ENCODE peak calls at places on chromosome 11, in six cellular contexts. Y is thoracic aorta, Q is sigmoid colon, L is Peyer's patch, B is mesenchymal stem cell, Z is OCI-LY7. D is an unnamed sample.

GRCh38 chr11:36469881-36470802 is 39.9 kb downstream of the TRAF6 start:
- DNase-seq in Y (no peak), Q (no peak), L (no peak), B (peak; percentile 45), Z (no peak), D (no peak)

GRCh38 chr11:131688056-131688693 is 317.8 kb downstream of the NTM start:
- DNase-seq in Y (no peak), Q (no peak), L (peak; percentile 63), B (peak; percentile 53), Z (peak; percentile 46), D (peak; percentile 76)

GRCh38 chr11:26558191-26558590 is 13.9 kb downstream of the MUC15 start:
- DNase-seq in Y (no peak), Q (no peak), L (no peak), B (no peak), Z (no peak), D (no peak)

GRCh38 chr11:56331861-56332491 is 13.9 kb upstream of the OR8K1 start:
- DNase-seq in Y (no peak), Q (no peak), L (no peak), B (no peak), Z (no peak), D (no peak)

GRCh38 chr11:3920148-3920852 is 64.8 kb downstream of the STIM1 start:
- DNase-seq in Y (no peak), Q (peak; percentile 76), L (no peak), B (peak; percentile 63), Z (no peak), D (no peak)

GRCh38 chr11:65613091-65613928 is 711 bp downstream of the MAP3K11 start:
- DNase-seq in Y (no peak), Q (no peak), L (no peak), B (no peak), Z (peak; percentile 19), D (no peak)

GRCh38 chr11:26510756-26511155 is 61.3 kb downstream of the MUC15 start:
- DNase-seq in Y (no peak), Q (no peak), L (no peak), B (no peak), Z (no peak), D (no peak)

GRCh38 chr11:19774329-19774728 is 61.7 kb downstream of the NAV2 start:
- DNase-seq in Y (no peak), Q (no peak), L (no peak), B (no peak), Z (no peak), D (no peak)

GRCh38 chr11:93432247-93432646 is 101.7 kb downstream of the DEUP1 start:
- DNase-seq in Y (no peak), Q (no peak), L (no peak), B (no peak), Z (no peak), D (no peak)

GRCh38 chr11:117973446-117973922 is 12.7 kb upstream of the IL10RA start:
- DNase-seq in Y (no peak), Q (no peak), L (no peak), B (no peak), Z (no peak), D (no peak)

GRCh38 chr11:48066881-48067800 is 86.8 kb downstream of the PTPRJ start:
- DNase-seq in Y (no peak), Q (no peak), L (no peak), B (no peak), Z (no peak), D (no peak)

GRCh38 chr11:99327527-99327926 is 306.8 kb downstream of the CNTN5 start:
- DNase-seq in Y (no peak), Q (no peak), L (no peak), B (no peak), Z (no peak), D (no peak)

GRCh38 chr11:7417328-7417727 is 68.0 kb upstream of the OLFML1 start:
- DNase-seq in Y (no peak), Q (no peak), L (no peak), B (no peak), Z (no peak), D (no peak)

GRCh38 chr11:77175021-77175842 is 47.2 kb downstream of the MYO7A start:
- DNase-seq in Y (no peak), Q (peak; percentile 75), L (no peak), B (no peak), Z (no peak), D (no peak)

GRCh38 chr11:124465368-124465767 is 19.9 kb upstream of the OR8B8 start:
- DNase-seq in Y (no peak), Q (no peak), L (no peak), B (no peak), Z (no peak), D (no peak)

GRCh38 chr11:35826949-35827348 is 116.9 kb upstream of the LDLRAD3 start:
- DNase-seq in Y (no peak), Q (no peak), L (no peak), B (no peak), Z (no peak), D (no peak)

GRCh38 chr11:33970984-33971466 is 79.1 kb upstream of the LMO2 start:
- DNase-seq in Y (peak; percentile 4), Q (peak; percentile 68), L (no peak), B (peak; percentile 61), Z (peak; percentile 43), D (no peak)

GRCh38 chr11:94938399-94939055 is 34.8 kb downstream of the CWC15 start:
- DNase-seq in Y (no peak), Q (peak; percentile 90), L (no peak), B (peak; percentile 81), Z (no peak), D (no peak)

GRCh38 chr11:70825893-70826540 is 426.4 kb downstream of the SHANK2 start:
- DNase-seq in Y (no peak), Q (no peak), L (no peak), B (no peak), Z (no peak), D (no peak)

GRCh38 chr11:134997652-134998320 is 585.7 kb upstream of the B3GAT1 start:
- DNase-seq in Y (no peak), Q (peak; percentile 30), L (no peak), B (no peak), Z (no peak), D (no peak)

GRCh38 chr11:125170406-125171031 is 6.0 kb downstream of the PKNOX2 start:
- DNase-seq in Y (no peak), Q (peak; percentile 67), L (no peak), B (peak; percentile 57), Z (no peak), D (no peak)

GRCh38 chr11:27705873-27706820 is 5.9 kb upstream of the BDNF start:
- DNase-seq in Y (no peak), Q (no peak), L (no peak), B (peak; percentile 52), Z (peak; percentile 26), D (no peak)

GRCh38 chr11:31823372-31824371 is 12.6 kb upstream of the PAX6 start:
- DNase-seq in Y (no peak), Q (no peak), L (peak; percentile 33), B (no peak), Z (no peak), D (no peak)

GRCh38 chr11:31821235-31821764 is 10.2 kb upstream of the PAX6 start:
- DNase-seq in Y (no peak), Q (no peak), L (no peak), B (no peak), Z (no peak), D (no peak)

GRCh38 chr11:31824791-31825452 is 13.8 kb upstream of the PAX6 start:
- DNase-seq in Y (no peak), Q (no peak), L (peak; percentile 41), B (no peak), Z (no peak), D (no peak)

GRCh38 chr11:31821779-31822574 is 10.9 kb upstream of the PAX6 start:
- DNase-seq in Y (no peak), Q (no peak), L (no peak), B (no peak), Z (no peak), D (no peak)

GRCh38 chr11:31822604-31823371 is 11.7 kb upstream of the PAX6 start:
- DNase-seq in Y (no peak), Q (no peak), L (peak; percentile 28), B (no peak), Z (no peak), D (no peak)
- H3K9me3 ChIP-seq in Y (no peaks in the 10 kb centered on the region), Q (no peaks in the 10 kb centered on the region), L (no peaks in the 10 kb centered on the region), B (peaks cover 2% of the 10 kb centered on the region), Z (no peaks in the 10 kb centered on the region), D (no peaks in the 10 kb centered on the region)

DNA sequence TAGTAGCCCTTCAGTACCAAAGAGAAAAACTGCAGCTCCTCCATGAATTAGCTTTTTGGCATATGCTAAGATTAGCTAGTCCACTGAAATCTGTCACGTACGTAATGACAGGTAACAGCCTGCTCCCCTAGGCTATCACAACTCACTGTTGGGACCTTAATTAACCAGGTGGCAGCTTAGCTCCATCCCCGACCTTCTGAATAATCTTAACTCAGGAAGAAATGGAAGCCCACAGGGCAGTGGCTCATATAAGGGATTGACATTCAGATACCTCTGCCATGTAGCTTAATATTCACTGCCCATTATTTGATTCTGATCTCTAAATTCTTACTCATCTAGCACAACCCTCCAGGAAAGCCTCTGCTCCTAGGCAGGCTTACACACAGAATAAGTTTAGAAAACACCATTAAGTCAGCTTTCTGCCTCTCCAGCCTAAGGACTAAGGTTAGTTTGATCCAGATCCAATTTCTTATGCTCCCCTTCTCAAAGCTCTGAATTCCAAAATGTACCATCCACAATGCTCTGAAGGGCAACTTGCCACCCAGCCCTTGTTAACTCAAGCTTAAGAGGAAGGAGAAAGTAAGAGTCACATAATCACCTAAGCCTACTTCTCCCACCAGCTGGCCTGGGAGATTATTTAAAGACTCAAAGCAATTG is 5.0 kb downstream of the HSPA8 start:
- DNase-seq in Y (no peak), Q (no peak), L (no peak), B (no peak), Z (no peak), D (no peak)
- H3K4me1 ChIP-seq in Y (peaks cover 29% of the 10 kb centered on the region), Q (peaks cover 53% of the 10 kb centered on the region), L (peaks cover 19% of the 10 kb centered on the region), B (peaks cover 3% of the 10 kb centered on the region), Z (peaks cover 38% of the 10 kb centered on the region), D (peaks cover 33% of the 10 kb centered on the region)

GRCh38 chr11:116445108-116446047 is 327.4 kb downstream of the BUD13 start:
- DNase-seq in Y (no peak), Q (no peak), L (no peak), B (no peak), Z (no peak), D (no peak)

GRCh38 chr11:116446542-116446941 is 326.2 kb downstream of the BUD13 start:
- DNase-seq in Y (no peak), Q (no peak), L (no peak), B (no peak), Z (no peak), D (no peak)

GRCh38 chr11:116449522-116449921 is 323.3 kb downstream of the BUD13 start:
- DNase-seq in Y (no peak), Q (no peak), L (no peak), B (no peak), Z (no peak), D (no peak)

GRCh38 chr11:116446048-116446399 is 326.8 kb downstream of the BUD13 start:
- DNase-seq in Y (no peak), Q (no peak), L (no peak), B (no peak), Z (no peak), D (no peak)
- H3K27ac ChIP-seq in Y (no peak overlapping the region), Q (no peak overlapping the region), L (no peak overlapping the region), B (no peak overlapping the region), Z (no peak overlapping the region), D (no peak overlapping the region)

GRCh38 chr11:79520086-79520485 is 79.3 kb upstream of the TENM4 start:
- DNase-seq in Y (no peak), Q (no peak), L (no peak), B (no peak), Z (no peak), D (no peak)

DNA sequence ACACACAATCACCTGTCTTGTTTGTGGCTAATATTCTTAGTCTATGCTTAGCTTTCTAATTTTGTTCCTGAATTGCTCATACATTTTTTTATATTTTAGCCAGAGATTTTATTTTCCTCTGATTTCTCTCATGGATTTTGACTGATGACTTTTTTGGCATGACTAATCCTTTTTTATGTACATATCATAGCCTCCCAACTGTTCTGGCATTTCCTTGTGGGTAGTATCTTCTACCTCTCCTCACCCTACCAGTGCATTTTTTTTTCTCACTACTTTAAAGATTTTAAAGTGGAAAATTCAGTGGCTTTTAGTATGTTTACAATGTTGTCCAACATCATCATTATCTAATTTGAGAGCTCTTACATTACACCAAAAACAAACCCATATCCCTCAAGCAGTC is 84.4 kb upstream of the TENM4 start:
- DNase-seq in Y (no peak), Q (no peak), L (no peak), B (no peak), Z (no peak), D (no peak)
- H3K9me3 ChIP-seq in Y (no peaks in the 10 kb centered on the region), Q (no peaks in the 10 kb centered on the region), L (no peaks in the 10 kb centered on the region), B (peaks cover 6% of the 10 kb centered on the region), Z (no peaks in the 10 kb centered on the region), D (no peaks in the 10 kb centered on the region)

D was measured in upper lobe of right lung.